ENCODE peak calls at places on chromosomes 16 and 17, in eight cellular contexts. K is endothelial cell; G is activated CD8-positive, alpha-beta T cell treated with anti-CD3 and anti-CD28 coated beads for 36 hours; I is T-helper 2 cell; J is breast epithelium; U is AG04450; F is epithelial cell of esophagus; Z is stimulated activated CD4-positive, alpha-beta T cell treated with anti-CD3 and anti-CD28 coated beads, Interleukin-1b, Interleukin-23, amount 100 ng/mL, for 1 hour. T is an unnamed sample.

GRCh38 chr17:42142371-42142896 is 12.4 kb downstream of the RAB5C start:
- DNase-seq in J (no peak), U (no peak), G (no peak), I (no peak), K (no peak), Z (no peak), F (no peak), T (no peak)

GRCh38 chr17:74742978-74743545 is 5.4 kb upstream of the NHERF1 start:
- DNase-seq in G (no peak), J (no peak), Z (no peak), K (no peak), U (no peak), F (no peak), I (no peak), T (no peak)

GRCh38 chr17:27535975-27536374 is 79.7 kb downstream of the KSR1 start:
- DNase-seq in K (no peak), Z (no peak), J (no peak), U (no peak), G (no peak), I (no peak), F (no peak), T (no peak)

GRCh38 chr16:86899156-86899555 is 320.8 kb downstream of the FOXL1 start:
- DNase-seq in U (no peak), K (no peak), J (no peak), Z (no peak), F (no peak), G (no peak), I (no peak), T (no peak)

GRCh38 chr17:79085921-79086551 is 11.4 kb downstream of the ENGASE start:
- DNase-seq in I (no peak), G (no peak), J (no peak), U (no peak), Z (no peak), F (no peak), K (no peak), T (no peak)

GRCh38 chr17:43398724-43399595 is at the start of gene ARL4D:
- DNase-seq in K (peak), J (peak), Z (peak), U (no peak), F (peak), G (peak), I (peak), T (peak)

GRCh38 chr17:18027280-18027679 is 11.7 kb downstream of the ATPAF2 start:
- DNase-seq in J (no peak), F (no peak), K (no peak), I (no peak), Z (no peak), G (no peak), U (no peak), T (no peak)

GRCh38 chr16:24255446-24256352 is at the start of gene CACNG3:
- DNase-seq in F (peak), G (peak), U (no peak), K (peak), Z (no peak), I (peak), J (no peak), T (peak)

GRCh38 chr17:12021604-12022003 is 927 bp downstream of the MAP2K4 start:
- DNase-seq in F (no peak), Z (no peak), J (no peak), I (no peak), U (no peak), G (no peak), K (no peak), T (no peak)

T was measured in effector CD8-positive, alpha-beta T cell.